ENCODE peak calls at places on chromosomes 4 and X, in five cellular contexts. V is esophagus muscularis mucosa, D is thyroid gland, U is ovary, C is cardiac muscle cell. P is an unnamed sample.
A peak's percentile ranks its signal among the peaks of the same experiment; 100 is the strongest.

GRCh38 chr4:13907255-13907751 is 279.8 kb upstream of the BOD1L1 start:
- DNase-seq in C (peak; percentile 91), V (peak; percentile 80), U (no peak), D (no peak), P (no peak)

GRCh38 chr4:40500781-40501180 is 128.9 kb downstream of the RBM47 start:
- DNase-seq in C (no peak), U (no peak), V (no peak), D (no peak), P (no peak)

GRCh38 chr4:152534541-152535231 is 1.2 kb downstream of the FBXW7 start:
- DNase-seq in C (peak; percentile 36), V (no peak), U (peak; percentile 28), D (peak; percentile 28), P (peak; percentile 44)

GRCh38 chr4:85673540-85673939 is 198.6 kb downstream of the ARHGAP24 start:
- DNase-seq in V (no peak), C (no peak), D (no peak), U (no peak), P (no peak)

GRCh38 chr4:166493828-166494432 is 620.9 kb downstream of the TLL1 start:
- DNase-seq in D (no peak), U (no peak), C (no peak), V (no peak), P (no peak)

GRCh38 chrX:64205441-64205734 is at the start of gene AMER1:
- DNase-seq in C (no peak), D (no peak), V (no peak), U (no peak), P (no peak)

GRCh38 chrX:48918303-48918643 is 551 bp downstream of the PIM2 start:
- DNase-seq in V (no peak), C (no peak), U (no peak), D (no peak), P (no peak)

GRCh38 chr4:105741548-105741947 is 33.0 kb downstream of the GSTCD start:
- DNase-seq in D (no peak), U (no peak), C (peak; percentile 3), V (no peak), P (no peak)

GRCh38 chrX:146967296-146967695 is 152.8 kb upstream of the CXorf51A start:
- DNase-seq in V (no peak), C (no peak), U (no peak), D (no peak), P (no peak)

GRCh38 chrX:78517124-78517523 is 142.0 kb downstream of the RTL3 start:
- DNase-seq in D (no peak), C (no peak), V (no peak), U (no peak), P (no peak)

GRCh38 chr4:5524900-5525299 is 183.5 kb downstream of the EVC2 start:
- DNase-seq in D (peak; percentile 7), V (peak; percentile 74), C (peak; percentile 74), U (no peak), P (peak; percentile 31)

GRCh38 chr4:94274912-94275311 is 67.2 kb downstream of the SMARCAD1 start:
- DNase-seq in D (no peak), V (no peak), C (no peak), U (no peak), P (no peak)

GRCh38 chrX:39582091-39582490 is 515.7 kb downstream of the BCOR start:
- DNase-seq in U (no peak), V (no peak), D (peak; percentile 3), C (peak; percentile 40), P (no peak)

GRCh38 chr4:48268956-48269860 is at the start of gene TEC:
- DNase-seq in U (no peak), C (no peak), V (no peak), D (peak; percentile 63), P (peak; percentile 63)

GRCh38 chrX:40266490-40267333 is 169.0 kb upstream of the BCOR start:
- DNase-seq in U (peak; percentile 75), C (peak; percentile 74), D (peak; percentile 68), V (no peak), P (peak; percentile 81)

GRCh38 chrX:34300871-34301270 is 168.8 kb upstream of the FAM47A start:
- DNase-seq in V (no peak), C (peak; percentile 61), U (no peak), D (peak; percentile 22), P (peak; percentile 50)

GRCh38 chr4:173834151-173834550 is 304.1 kb upstream of the HAND2 start:
- DNase-seq in U (no peak), D (no peak), V (no peak), C (peak; percentile 32), P (no peak)

GRCh38 chrX:2485460-2485753 is 15.4 kb downstream of the DHRSX start:
- DNase-seq in D (no peak), C (peak; percentile 17), U (no peak), V (no peak), P (no peak)

GRCh38 chr4:118941149-118941548 is 52.5 kb downstream of the SYNPO2 start:
- DNase-seq in U (peak; percentile 74), D (peak; percentile 25), V (no peak), C (peak; percentile 67), P (no peak)

GRCh38 chr4:139144161-139144859 is 32.7 kb downstream of the ELF2 start:
- DNase-seq in D (no peak), U (peak; percentile 25), V (no peak), C (peak; percentile 79), P (no peak)

GRCh38 chr4:100290585-100290984 is 100.3 kb upstream of the DDIT4L start:
- DNase-seq in U (no peak), C (no peak), V (no peak), D (no peak), P (no peak)

GRCh38 chr4:105060628-105061027 is 86.0 kb upstream of the TET2 start:
- DNase-seq in U (no peak), V (no peak), D (no peak), C (peak; percentile 24), P (no peak)

GRCh38 chrX:91435465-91435864 is 826 bp downstream of the PABPC5 start:
- DNase-seq in C (no peak), V (no peak), D (no peak), U (no peak), P (no peak)

GRCh38 chr4:173332963-173333657 is 1.0 kb downstream of the HMGB2 start:
- DNase-seq in D (peak; percentile 22), U (no peak), V (no peak), C (peak; percentile 14), P (no peak)

GRCh38 chrX:140709421-140709846 is at the start of gene LINC00632:
- DNase-seq in U (no peak), C (no peak), D (no peak), V (no peak), P (no peak)

GRCh38 chr4:145956288-145956890 is 17.8 kb upstream of the ZNF827 start:
- DNase-seq in D (peak; percentile 20), U (no peak), V (no peak), C (peak; percentile 60), P (peak; percentile 50)

DNA sequence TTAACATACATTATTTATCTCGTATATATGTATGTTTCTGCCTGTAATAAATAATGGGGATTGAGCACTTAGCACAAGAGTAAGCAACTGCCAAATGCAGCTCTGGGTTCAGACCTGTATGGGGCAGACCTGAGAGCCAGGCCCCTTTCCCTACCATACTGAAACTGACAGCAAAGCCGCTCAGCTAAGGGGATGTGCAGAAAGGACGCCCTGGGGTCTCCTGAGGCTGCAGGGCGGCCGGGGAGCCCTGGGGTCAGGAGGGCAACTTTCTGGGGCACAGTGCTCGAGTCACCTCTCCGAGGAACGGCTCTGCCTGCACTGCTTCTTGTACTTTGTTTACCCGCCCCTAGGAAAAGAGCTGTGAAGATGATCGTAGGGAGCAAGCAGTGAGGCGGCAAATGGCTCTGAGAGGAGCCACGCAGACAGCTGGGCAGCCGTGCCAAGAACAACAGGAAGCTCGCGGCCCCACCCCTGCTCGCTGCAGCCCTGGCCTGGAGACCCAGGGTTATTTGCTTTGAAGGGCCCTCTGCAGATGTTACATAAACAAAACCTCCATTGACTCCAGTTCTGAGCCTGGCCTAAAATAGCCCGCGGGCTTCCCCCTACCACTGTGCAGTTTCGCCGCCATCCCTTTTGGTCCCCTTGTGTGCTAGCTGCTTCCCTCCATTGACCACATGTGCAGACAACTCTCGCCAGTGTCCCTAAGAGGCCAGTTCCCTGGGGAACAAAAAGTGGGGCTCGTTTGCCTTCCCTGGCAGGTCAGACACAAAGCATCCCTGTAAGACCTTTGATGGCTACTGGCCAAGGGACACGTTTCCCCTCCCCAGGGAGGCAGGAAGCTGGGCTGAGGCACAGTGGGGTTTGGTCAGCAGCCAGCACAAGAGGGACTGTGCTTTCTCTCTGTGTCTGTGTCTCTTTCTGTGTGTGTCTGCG is 111.3 kb upstream of the LNX1 start:
- DNase-seq in U (peak; percentile 87), V (peak; percentile 95), D (peak; percentile 89), C (peak; percentile 95), P (no peak)
- TF ChIP-seq CTCF in U (no peak), V (no peak), D (no peak), C (no peak), P (no peak)

DNA sequence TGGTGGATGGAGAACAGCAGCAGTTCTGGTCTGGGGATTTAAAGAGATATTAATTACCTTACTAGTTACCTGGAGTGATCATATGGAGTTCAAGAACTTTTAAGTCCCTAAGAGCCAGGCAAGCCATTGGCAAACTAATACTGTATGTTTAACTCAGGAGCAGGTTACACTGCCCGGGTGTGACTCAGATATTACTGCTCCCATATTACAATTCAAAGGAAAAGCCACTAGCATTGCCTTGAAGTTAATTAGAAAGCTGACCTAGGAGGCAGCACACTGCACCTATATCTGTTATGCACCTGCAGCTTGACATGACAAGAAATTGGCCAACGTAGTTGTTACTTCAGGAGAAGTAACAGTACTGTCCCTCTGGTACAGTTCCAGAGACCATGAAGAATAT is 47.2 kb downstream of the GRK4 start:
- DNase-seq in U (no peak), D (no peak), C (no peak), V (no peak), P (no peak)
- H3K27ac ChIP-seq in U (no peak overlapping the region), D (no peak overlapping the region), C (no peak overlapping the region), V (peak overlapping the region; percentile 46), P (no peak overlapping the region)

DNA sequence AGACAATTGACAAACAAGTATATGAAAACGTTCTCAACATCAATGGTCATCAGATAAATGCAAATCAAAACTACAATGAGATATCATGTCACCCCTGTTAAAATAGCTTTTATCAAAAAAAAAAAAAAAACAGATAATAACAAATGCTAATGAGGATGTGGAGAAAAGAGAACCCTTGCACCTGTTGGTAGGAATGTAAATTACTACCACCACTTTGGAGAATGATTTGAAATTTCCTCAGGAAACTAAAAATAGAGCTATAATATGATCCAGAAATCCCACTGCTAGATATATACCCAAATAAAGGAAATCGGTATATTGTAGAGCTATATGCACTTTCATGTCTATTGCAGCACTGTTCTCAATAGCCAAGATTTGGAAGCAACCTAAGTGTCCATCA is 470.6 kb upstream of the FSTL5 start:
- DNase-seq in V (no peak), C (no peak), U (no peak), D (no peak), P (no peak)
- H3K4me3 ChIP-seq in V (no peak overlapping the region), C (no peak overlapping the region), U (no peak overlapping the region), D (no peak overlapping the region), P (no peak overlapping the region)

GRCh38 chr4:74793757-74794340 is 474 bp downstream of the BTC start:
- DNase-seq in D (peak; percentile 88), V (no peak), C (peak; percentile 48), U (peak; percentile 14), P (peak; percentile 86)
- TF ChIP-seq CTCF in D (no peak), V (peak; percentile 57), C (peak; percentile 52), U (no peak), P (peak; percentile 84)

P was measured in WERI-Rb-1.